ENCODE peak calls at places on chromosomes 4 and X, in nine cellular contexts. U is breast epithelium; C is NCI-H1092 treated with DMSO at 0.1 percent for 48 hours; K is CD4-positive, alpha-beta T cell; L is IMR-90; N is NCI-H748 treated with DMSO at 0.1 percent for 48 hours; Q is psoas muscle; Z is GM04503; W is lower lobe of right lung. S is an unnamed sample.

GRCh38 chr4:24488399-24489164 is 95.8 kb downstream of the DHX15 start:
- DNase-seq in U (peak), L (peak), C (peak), Q (peak), K (peak), W (peak), Z (no peak), N (peak), S (no peak)

GRCh38 chr4:76559236-76560071 is 124.4 kb downstream of the SHROOM3 start:
- DNase-seq in L (no peak), N (no peak), W (no peak), K (no peak), Z (no peak), Q (no peak), U (no peak), C (no peak), S (no peak)

GRCh38 chr4:183200453-183200852 is 101.4 kb downstream of the WWC2 start:
- DNase-seq in Z (peak), Q (peak), N (no peak), U (no peak), C (no peak), L (peak), K (no peak), W (peak), S (no peak)

GRCh38 chr4:105140684-105141490 is 5.8 kb upstream of the TET2 start:
- DNase-seq in U (no peak), Z (no peak), N (no peak), L (no peak), C (no peak), W (no peak), K (peak), Q (no peak), S (no peak)

GRCh38 chr4:187416236-187416635 is 579.3 kb upstream of the ZFP42 start:
- DNase-seq in C (no peak), K (no peak), Q (no peak), L (no peak), N (no peak), U (no peak), W (no peak), Z (no peak), S (no peak)

GRCh38 chrX:15493118-15494082 is at the start of gene PIR:
- DNase-seq in W (peak), U (peak), N (peak), Z (peak), K (peak), L (peak), Q (peak), C (peak), S (peak)

GRCh38 chr4:122826596-122827257 is at the start of gene FGF2:
- DNase-seq in W (peak), K (peak), N (no peak), C (peak), Q (peak), U (peak), Z (no peak), L (peak), S (no peak)

GRCh38 chr4:138595731-138596465 is 353.7 kb upstream of the SLC7A11 start:
- DNase-seq in U (no peak), N (no peak), L (peak), Z (no peak), K (no peak), Q (no peak), W (no peak), C (no peak), S (no peak)

GRCh38 chr4:76569695-76570094 is 134.7 kb downstream of the SHROOM3 start:
- DNase-seq in W (no peak), C (no peak), U (no peak), K (no peak), L (no peak), Q (no peak), N (no peak), Z (no peak), S (no peak)

GRCh38 chr4:41452484-41453225 is 85.3 kb upstream of the LIMCH1 start:
- DNase-seq in C (peak), U (no peak), Z (no peak), W (no peak), N (peak), K (no peak), L (no peak), Q (no peak), S (no peak)

GRCh38 chr4:188147776-188148175 is 8.5 kb downstream of the TRIML1 start:
- DNase-seq in U (no peak), Q (no peak), N (no peak), W (no peak), C (no peak), Z (no peak), K (no peak), L (no peak), S (no peak)

GRCh38 chrX:333611-334311 is 15.2 kb upstream of the GTPBP6 start:
- DNase-seq in K (no peak), Z (no peak), Q (peak), C (no peak), N (no peak), W (peak), L (no peak), U (no peak), S (no peak)

GRCh38 chrX:2485789-2486345 is 14.9 kb downstream of the DHRSX start:
- DNase-seq in Q (no peak), C (no peak), U (no peak), K (no peak), L (no peak), Z (no peak), N (no peak), W (no peak), S (no peak)

GRCh38 chrX:40297949-40298539 is 200.3 kb upstream of the BCOR start:
- DNase-seq in L (no peak), K (no peak), Q (no peak), U (no peak), C (no peak), Z (no peak), W (no peak), N (no peak), S (no peak)

GRCh38 chr4:53490161-53490915 is 100.9 kb downstream of the LNX1 start:
- DNase-seq in Q (no peak), N (no peak), L (peak), C (no peak), K (no peak), Z (no peak), W (no peak), U (no peak), S (no peak)

GRCh38 chr4:76639292-76639691 is 204.3 kb downstream of the SHROOM3 start:
- DNase-seq in C (no peak), U (no peak), N (no peak), W (no peak), Q (no peak), K (no peak), L (peak), Z (no peak), S (no peak)

GRCh38 chrX:53316121-53316859 is 34.9 kb upstream of the IQSEC2 start:
- DNase-seq in C (no peak), L (no peak), N (no peak), K (no peak), Q (no peak), Z (no peak), W (no peak), U (no peak), S (no peak)

GRCh38 chrX:41043950-41044349 is 41.3 kb upstream of the USP9X start:
- DNase-seq in Q (no peak), W (no peak), C (no peak), K (no peak), L (peak), Z (no peak), U (no peak), N (no peak), S (no peak)

GRCh38 chr4:184100297-184100885 is 117.3 kb downstream of the ENPP6 start:
- DNase-seq in U (no peak), Q (peak), C (peak), W (peak), Z (no peak), N (peak), K (no peak), L (peak), S (no peak)

GRCh38 chr4:68466185-68466584 is 18.9 kb downstream of the TMPRSS11E start:
- DNase-seq in U (no peak), Q (no peak), C (no peak), Z (peak), L (peak), K (no peak), N (no peak), W (no peak), S (no peak)

GRCh38 chrX:136608295-136608933 is 39.5 kb upstream of the CD40LG start:
- DNase-seq in K (peak), L (no peak), N (no peak), Z (no peak), U (peak), C (peak), Q (peak), W (peak), S (peak)

GRCh38 chrX:153469811-153470410 is 465 bp downstream of the HAUS7 start:
- DNase-seq in K (no peak), N (no peak), C (peak), Z (no peak), W (no peak), Q (peak), L (peak), U (no peak), S (no peak)

GRCh38 chr4:182928061-182928460 is 10.9 kb upstream of the DCTD start:
- DNase-seq in U (no peak), L (no peak), Q (no peak), C (peak), N (no peak), Z (no peak), K (no peak), W (no peak), S (no peak)

GRCh38 chrX:153909024-153909979 is 4.8 kb downstream of the AVPR2 start:
- DNase-seq in Q (no peak), Z (no peak), C (no peak), W (no peak), N (no peak), U (no peak), L (no peak), K (no peak), S (no peak)

GRCh38 chr4:3302164-3302785 is 9.5 kb downstream of the RGS12 start:
- DNase-seq in C (no peak), L (no peak), U (peak), W (no peak), Q (no peak), K (peak), Z (no peak), N (no peak), S (peak)

GRCh38 chrX:25941559-25942250 is 196.4 kb upstream of the MAGEB18 start:
- DNase-seq in U (no peak), Z (no peak), L (no peak), W (no peak), Q (no peak), C (no peak), N (no peak), K (no peak), S (no peak)

GRCh38 chr4:99002274-99002673 is 6.8 kb downstream of the METAP1 start:
- DNase-seq in N (no peak), L (no peak), W (no peak), K (no peak), Z (no peak), C (no peak), U (no peak), Q (no peak), S (no peak)

GRCh38 chrX:69024931-69025330 is 140.3 kb downstream of the PJA1 start:
- DNase-seq in Q (peak), C (no peak), W (peak), L (peak), N (no peak), K (no peak), Z (peak), U (no peak), S (no peak)

GRCh38 chr4:40890764-40891163 is 141.0 kb downstream of the NSUN7 start:
- DNase-seq in U (no peak), K (no peak), Z (no peak), W (no peak), L (no peak), C (no peak), Q (no peak), N (no peak), S (no peak)

S was measured in T-helper 22 cell.